ENCODE peak calls at places on chromosomes 7 and 10, in six cellular contexts. M is GM12878, C is HepG2, T is K562, J is H1, E is SK-N-SH. R is an unnamed sample.

GRCh38 chr7:26457702-26458327 is 166.2 kb downstream of the SNX10 start:
- DNase-seq in M (no peak), C (no peak), T (no peak), J (no peak), E (peak), R (no peak)

GRCh38 chr7:23864984-23865383 is 155.0 kb downstream of the STK31 start:
- DNase-seq in M (no peak), C (no peak), T (no peak), J (no peak), E (no peak), R (no peak)

GRCh38 chr10:4939224-4940072 is 23.8 kb upstream of the AKR1C1 start:
- DNase-seq in M (no peak), C (peak), T (no peak), J (no peak), E (no peak), R (no peak)

GRCh38 chr7:519429-519973 is at the start of gene PDGFA:
- DNase-seq in M (no peak), C (no peak), T (peak), J (no peak), E (peak), R (peak)

GRCh38 chr7:157126921-157127320 is 11.8 kb upstream of the UBE3C start:
- DNase-seq in M (no peak), C (no peak), T (peak), J (no peak), E (no peak), R (no peak)

GRCh38 chr7:136931169-136931867 is 62.9 kb downstream of the CHRM2 start:
- DNase-seq in M (no peak), C (no peak), T (no peak), J (no peak), E (no peak), R (no peak)

GRCh38 chr7:35465791-35466336 is 212.0 kb upstream of the TBX20 start:
- DNase-seq in M (no peak), C (no peak), T (no peak), J (no peak), E (peak), R (no peak)

GRCh38 chr7:27239780-27240731 is 2.5 kb upstream of the EVX1 start:
- DNase-seq in M (no peak), C (no peak), T (peak), J (no peak), E (no peak), R (no peak)

GRCh38 chr7:78472519-78472918 is 673.9 kb downstream of the PHTF2 start:
- DNase-seq in M (no peak), C (no peak), T (no peak), J (no peak), E (no peak), R (no peak)

GRCh38 chr7:71733108-71733870 is 601.3 kb downstream of the GALNT17 start:
- DNase-seq in M (no peak), C (peak), T (peak), J (peak), E (peak), R (peak)

GRCh38 chr10:1084011-1084950 is 28.1 kb downstream of the WDR37 start:
- DNase-seq in M (no peak), C (no peak), T (no peak), J (no peak), E (no peak), R (no peak)

GRCh38 chr10:63633677-63634487 is 112.7 kb downstream of the REEP3 start:
- DNase-seq in M (no peak), C (peak), T (peak), J (no peak), E (peak), R (peak)

GRCh38 chr7:55476852-55477780 is 95.2 kb downstream of the VOPP1 start:
- DNase-seq in M (no peak), C (no peak), T (no peak), J (no peak), E (no peak), R (no peak)

GRCh38 chr7:151068069-151068773 is 8.8 kb downstream of the SLC4A2 start:
- DNase-seq in M (no peak), C (no peak), T (no peak), J (no peak), E (no peak), R (no peak)

GRCh38 chr7:30863694-30864011 is 48.0 kb upstream of the AQP1 start:
- DNase-seq in M (no peak), C (no peak), T (no peak), J (no peak), E (no peak), R (no peak)

GRCh38 chr7:117012284-117013174 is 59.2 kb downstream of the ST7 start:
- DNase-seq in M (peak), C (peak), T (no peak), J (no peak), E (peak), R (no peak)

GRCh38 chr10:68829494-68829893 is 2.2 kb downstream of the STOX1 start:
- DNase-seq in M (no peak), C (no peak), T (no peak), J (no peak), E (no peak), R (no peak)

GRCh38 chr10:68828833-68829232 is 1.5 kb downstream of the STOX1 start:
- DNase-seq in M (no peak), C (no peak), T (no peak), J (no peak), E (no peak), R (no peak)

GRCh38 chr10:68831961-68832455 is 4.7 kb downstream of the STOX1 start:
- DNase-seq in M (no peak), C (no peak), T (no peak), J (no peak), E (no peak), R (no peak)

GRCh38 chr10:68829952-68830351 is 2.6 kb downstream of the STOX1 start:
- DNase-seq in M (no peak), C (no peak), T (no peak), J (no peak), E (no peak), R (no peak)

GRCh38 chr10:68826764-68827591 is at the start of gene STOX1:
- DNase-seq in M (no peak), C (peak), T (peak), J (peak), E (peak), R (peak)
- TF ChIP-seq GABPA in M (no peak), C (no peak), T (no peak), J (no peak), E (no peak), R (no peak)

DNA sequence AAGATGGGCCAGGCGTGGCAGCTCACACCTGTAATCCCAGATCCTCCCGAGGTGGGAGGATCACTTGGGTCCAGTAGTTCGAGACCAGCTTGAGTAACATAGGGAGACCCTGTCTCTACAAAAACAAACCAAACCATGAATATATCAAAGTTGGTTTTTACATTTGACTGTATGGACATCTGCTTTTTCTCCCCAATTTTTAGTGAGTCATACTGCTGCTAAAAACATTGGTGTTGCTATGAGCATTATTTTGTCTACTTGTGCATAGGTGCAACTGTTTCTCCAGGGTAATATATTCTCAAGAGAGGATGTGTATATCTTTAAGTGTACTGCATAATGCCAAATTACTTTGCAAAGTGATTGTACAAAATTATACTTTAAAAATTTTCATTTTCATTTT is 769 bp upstream of the TMEM248 start:
- DNase-seq in M (no peak), C (no peak), T (no peak), J (no peak), E (no peak), R (no peak)
- H3K27ac ChIP-seq in M (peak), C (peak), T (peak), J (no peak), E (no peak), R (peak)

GRCh38 chr7:123641901-123642300 is 13.8 kb upstream of the LMOD2 start:
- DNase-seq in M (no peak), C (no peak), T (no peak), J (no peak), E (no peak), R (no peak)
- TF ChIP-seq GABPA in M (no peak), C (no peak), T (no peak), J (no peak), E (no peak), R (no peak)

DNA sequence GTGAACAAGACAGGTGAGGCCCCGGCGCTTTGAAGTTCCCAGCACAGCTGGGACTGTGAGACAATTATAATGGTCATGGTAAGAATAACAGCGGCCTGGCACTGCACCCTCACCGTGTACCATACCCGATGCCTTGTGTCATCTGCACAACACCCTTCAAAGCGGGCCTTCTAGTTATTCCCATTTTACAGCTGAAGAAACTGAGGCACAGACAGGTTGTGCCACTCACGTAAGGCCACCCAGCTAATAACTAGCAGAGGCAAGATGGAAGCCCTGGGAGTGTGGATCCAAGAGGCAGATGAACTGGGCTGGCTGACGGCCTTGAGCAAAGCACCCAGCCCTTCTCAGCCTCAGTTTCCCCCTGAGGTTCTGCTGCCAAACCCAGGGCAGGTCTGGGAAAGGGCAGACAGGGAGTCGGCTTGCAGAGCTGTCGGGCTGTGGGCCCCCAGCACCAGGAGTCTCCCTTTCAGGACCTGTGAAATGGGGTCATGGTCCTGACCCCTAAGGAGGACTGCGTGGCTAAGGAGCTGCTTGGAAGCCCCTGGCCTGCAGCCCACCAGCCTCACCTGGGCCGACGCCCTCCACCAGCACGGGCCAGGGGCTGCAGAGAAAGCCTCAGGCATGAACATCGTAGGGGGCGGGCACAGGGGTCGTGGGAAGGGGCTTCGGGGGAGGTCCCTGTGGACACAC is 15.3 kb upstream of the LFNG start:
- DNase-seq in M (no peak), C (no peak), T (no peak), J (no peak), E (no peak), R (no peak)
- H3K27ac ChIP-seq in M (no peak), C (no peak), T (no peak), J (no peak), E (no peak), R (no peak)

GRCh38 chr10:6924166-6924565 is 344.1 kb upstream of the PRKCQ start:
- DNase-seq in M (no peak), C (no peak), T (no peak), J (no peak), E (no peak), R (no peak)
- TF ChIP-seq GABPA in M (no peak), C (no peak), T (no peak), J (no peak), E (no peak), R (no peak)

GRCh38 chr7:5397657-5398237 is 25.9 kb downstream of the TNRC18 start:
- DNase-seq in M (no peak), C (no peak), T (no peak), J (no peak), E (no peak), R (no peak)

GRCh38 chr7:5396542-5396941 is 27.1 kb downstream of the TNRC18 start:
- DNase-seq in M (peak), C (no peak), T (no peak), J (no peak), E (peak), R (peak)

GRCh38 chr7:5394264-5395105 is 29.1 kb downstream of the TNRC18 start:
- DNase-seq in M (no peak), C (no peak), T (no peak), J (no peak), E (peak), R (no peak)

GRCh38 chr7:5395246-5395645 is 28.4 kb downstream of the TNRC18 start:
- DNase-seq in M (no peak), C (no peak), T (no peak), J (no peak), E (no peak), R (no peak)

GRCh38 chr7:5396999-5397656 is 26.5 kb downstream of the TNRC18 start:
- DNase-seq in M (peak), C (peak), T (no peak), J (no peak), E (peak), R (peak)
- H3K27ac ChIP-seq in M (peak), C (no peak), T (no peak), J (no peak), E (no peak), R (peak)

GRCh38 chr10:119852822-119853221 is 19.8 kb downstream of the MCMBP start:
- DNase-seq in M (no peak), C (no peak), T (no peak), J (no peak), E (no peak), R (no peak)

GRCh38 chr10:119853584-119853983 is 19.1 kb downstream of the MCMBP start:
- DNase-seq in M (no peak), C (no peak), T (no peak), J (no peak), E (no peak), R (no peak)

GRCh38 chr10:119849031-119849789 is 23.4 kb downstream of the MCMBP start:
- DNase-seq in M (no peak), C (no peak), T (no peak), J (no peak), E (no peak), R (no peak)

GRCh38 chr10:119852277-119852676 is 20.4 kb downstream of the MCMBP start:
- DNase-seq in M (no peak), C (no peak), T (no peak), J (no peak), E (no peak), R (no peak)

DNA sequence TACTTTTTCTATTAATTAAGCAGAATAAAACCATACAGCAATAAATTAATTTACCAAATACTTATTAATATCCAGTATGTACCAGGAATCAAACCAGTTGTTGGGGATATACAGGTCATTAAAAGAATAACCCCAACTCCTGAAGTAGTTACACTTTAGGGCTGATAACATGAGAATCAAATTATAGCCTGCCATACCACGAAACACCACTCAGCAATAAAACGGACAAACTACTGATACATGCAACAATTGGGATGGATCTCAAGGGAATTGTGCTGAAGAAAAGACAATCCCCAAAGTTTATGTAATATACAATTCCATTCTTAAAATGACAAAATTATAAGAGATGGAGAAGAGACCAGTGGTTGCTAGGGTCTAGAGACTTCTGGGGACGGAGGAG is 22.7 kb downstream of the MCMBP start:
- DNase-seq in M (no peak), C (no peak), T (no peak), J (no peak), E (no peak), R (no peak)
- TF ChIP-seq GABPA in M (no peak), C (no peak), T (no peak), J (no peak), E (no peak), R (no peak)

DNA sequence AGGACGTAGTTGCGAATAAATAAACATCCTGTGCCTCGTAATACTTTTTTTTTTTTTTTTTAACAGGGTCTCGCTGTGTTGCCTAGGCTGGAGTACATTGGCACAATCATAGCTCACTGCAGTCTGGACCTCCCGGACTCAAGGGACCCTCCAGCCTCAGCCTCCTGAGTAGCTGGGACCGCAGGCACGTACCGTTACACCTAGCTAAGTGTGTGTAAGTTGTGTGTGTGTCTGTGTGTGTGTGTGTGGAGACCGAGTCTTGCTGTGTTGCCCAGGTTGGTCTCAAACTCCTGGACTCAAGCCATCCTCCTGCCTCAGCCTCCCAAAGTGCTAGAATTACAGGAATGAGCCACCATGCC is 573 bp upstream of the PON2 start:
- DNase-seq in M (no peak), C (no peak), T (no peak), J (no peak), E (no peak), R (no peak)
- H3K27ac ChIP-seq in M (no peak), C (peak), T (peak), J (no peak), E (peak), R (no peak)

GRCh38 chr10:31830887-31831286 is 97.7 kb downstream of the ARHGAP12 start:
- DNase-seq in M (no peak), C (no peak), T (no peak), J (no peak), E (no peak), R (no peak)
- TF ChIP-seq GABPA in M (no peak), C (no peak), T (no peak), J (no peak), E (no peak), R (no peak)